ENCODE peak calls at places on chromosomes 2 and 18, in ten cellular contexts. S is hypothalamus; J is anterior cingulate cortex; B is neural crest cell; G is ACHN; T is NCI-H82; Q is transverse colon; Z is RKO; C is activated CD4-positive, alpha-beta T cell treated with anti-CD3 and anti-CD28 coated beads, Interleukin-2, amount 50 U/mL, for 48 hours; D is fibroblast of gingiva. P is an unnamed sample.

GRCh38 chr2:163312723-163313122 is 423.1 kb downstream of the FIGN start:
- DNase-seq in G (no peak), S (no peak), C (no peak), Z (no peak), J (no peak), Q (no peak), D (no peak), B (no peak), T (no peak), P (no peak)

GRCh38 chr18:46702399-46702798 is 45.4 kb upstream of the LOXHD1 start:
- DNase-seq in B (no peak), S (no peak), Z (no peak), D (no peak), J (no peak), T (no peak), Q (no peak), C (no peak), G (no peak), P (no peak)

GRCh38 chr2:241499146-241499965 is 9.0 kb downstream of the STK25 start:
- DNase-seq in Z (no peak), T (no peak), D (no peak), Q (no peak), C (no peak), S (no peak), J (no peak), G (no peak), B (no peak), P (no peak)

GRCh38 chr18:10095356-10095755 is 181.5 kb downstream of the VAPA start:
- DNase-seq in Q (no peak), C (no peak), J (no peak), G (no peak), T (no peak), D (no peak), B (no peak), Z (no peak), S (no peak), P (no peak)

GRCh38 chr2:119015849-119016248 is 73.9 kb downstream of the MARCO start:
- DNase-seq in J (no peak), D (no peak), G (no peak), Q (no peak), C (no peak), Z (no peak), S (no peak), B (no peak), T (no peak), P (no peak)

GRCh38 chr2:94873362-94874276 is 2.4 kb downstream of the TEKT4 start:
- DNase-seq in C (no peak), Q (no peak), S (no peak), J (no peak), T (no peak), Z (no peak), G (no peak), D (no peak), B (no peak), P (no peak)

GRCh38 chr2:104846182-104846954 is 7.5 kb upstream of the POU3F3 start:
- DNase-seq in J (no peak), C (no peak), S (no peak), B (no peak), Z (no peak), Q (no peak), T (no peak), G (peak), D (no peak), P (no peak)

GRCh38 chr2:40292291-40292690 is 159.6 kb downstream of the SLC8A1 start:
- DNase-seq in S (no peak), C (no peak), Q (no peak), D (no peak), T (peak), Z (no peak), B (no peak), J (no peak), G (no peak), P (no peak)

GRCh38 chr2:69973335-69973735 is 11.9 kb upstream of the ASPRV1 start:
- DNase-seq in C (no peak), S (no peak), G (no peak), B (no peak), Q (no peak), Z (no peak), J (no peak), D (peak), T (no peak), P (no peak)

GRCh38 chr18:57210101-57210661 is 63.3 kb downstream of the BOD1L2 start:
- DNase-seq in J (no peak), D (peak), Q (peak), B (peak), C (no peak), S (no peak), T (peak), Z (peak), G (peak), P (no peak)

GRCh38 chr2:157192445-157193423 is 64.8 kb upstream of the GALNT5 start:
- DNase-seq in T (no peak), Q (no peak), G (no peak), D (no peak), J (no peak), Z (no peak), B (no peak), C (no peak), S (no peak), P (no peak)

GRCh38 chr2:219175486-219175885 is 1.2 kb downstream of the CNPPD1 start:
- DNase-seq in J (no peak), Q (no peak), T (no peak), B (no peak), G (no peak), Z (no peak), C (no peak), D (no peak), S (no peak), P (no peak)

GRCh38 chr2:14633031-14633430 is 514 bp downstream of the LRATD1 start:
- DNase-seq in T (peak), C (no peak), Z (no peak), Q (peak), B (peak), D (no peak), J (no peak), S (no peak), G (no peak), P (no peak)

GRCh38 chr2:216626168-216626874 is 6.9 kb upstream of the IGFBP2 start:
- DNase-seq in Z (no peak), C (no peak), S (no peak), T (no peak), G (no peak), D (no peak), Q (no peak), B (no peak), J (no peak), P (no peak)

GRCh38 chr2:200306969-200307811 is 697 bp downstream of the SPATS2L start:
- DNase-seq in D (peak), C (peak), Z (peak), G (peak), J (peak), Q (peak), B (peak), S (peak), T (peak), P (peak)

GRCh38 chr18:50918153-50918552 is 39.2 kb downstream of the ME2 start:
- DNase-seq in C (no peak), T (no peak), Z (no peak), G (no peak), J (no peak), B (no peak), D (no peak), Q (no peak), S (no peak), P (no peak)

GRCh38 chr18:3281456-3282400 is 19.8 kb downstream of the MYL12B start:
- DNase-seq in J (peak), B (no peak), T (peak), G (peak), C (no peak), S (no peak), Q (no peak), D (peak), Z (peak), P (peak)

GRCh38 chr2:100178085-100178788 is 35.8 kb upstream of the AFF3 start:
- DNase-seq in T (peak), C (peak), Q (no peak), D (no peak), Z (peak), J (no peak), B (peak), S (no peak), G (peak), P (no peak)

GRCh38 chr2:107002735-107003134 is 116.8 kb upstream of the ST6GAL2 start:
- DNase-seq in Z (no peak), G (no peak), Q (no peak), S (no peak), D (no peak), B (no peak), C (no peak), J (no peak), T (no peak), P (no peak)

GRCh38 chr18:42131044-42131939 is 176.3 kb downstream of the PIK3C3 start:
- DNase-seq in Q (peak), G (no peak), T (peak), S (no peak), C (no peak), J (no peak), B (no peak), D (no peak), Z (no peak), P (no peak)

GRCh38 chr2:120735750-120736170 is at the start of gene GLI2:
- DNase-seq in B (peak), C (peak), J (peak), S (no peak), Z (no peak), Q (peak), T (peak), D (peak), G (peak), P (peak)

GRCh38 chr18:31101148-31102019 is 837 bp downstream of the DSC2 start:
- DNase-seq in D (no peak), S (peak), C (no peak), G (peak), Z (no peak), T (peak), J (peak), B (peak), Q (peak), P (peak)

GRCh38 chr2:70907130-70907756 is 28.5 kb upstream of the ATP6V1B1 start:
- DNase-seq in G (no peak), S (no peak), J (no peak), D (peak), Z (no peak), Q (no peak), T (no peak), C (no peak), B (no peak), P (no peak)

GRCh38 chr2:128691526-128691925 is 372.9 kb upstream of the HS6ST1 start:
- DNase-seq in D (no peak), J (no peak), B (no peak), Q (no peak), G (no peak), Z (no peak), S (no peak), T (no peak), C (no peak), P (no peak)

GRCh38 chr18:35438480-35439234 is 59.1 kb downstream of the INO80C start:
- DNase-seq in G (no peak), J (no peak), T (no peak), Q (no peak), D (no peak), C (no peak), Z (no peak), S (no peak), B (no peak), P (no peak)

GRCh38 chr18:715626-716025 is 3.2 kb upstream of the ENOSF1 start:
- DNase-seq in G (no peak), B (no peak), Q (no peak), C (peak), S (no peak), D (peak), T (no peak), J (no peak), Z (peak), P (no peak)

P was measured in midbrain.